ENCODE peak calls at places on chromosomes 2 and 18, in six cellular contexts. B is fibroblast of lung, S is AG09319, L is PC-9, Y is pancreas, G is foreskin fibroblast. I is an unnamed sample.

GRCh38 chr18:35271656-35272055 is 18.4 kb downstream of the ZSCAN30 start:
- DNase-seq in B (no peak), S (no peak), L (no peak), Y (no peak), G (no peak), I (no peak)

GRCh38 chr2:3522851-3523481 is 3.6 kb upstream of the ADI1 start:
- DNase-seq in B (peak), S (no peak), L (no peak), Y (no peak), G (peak), I (no peak)

GRCh38 chr2:200081221-200081620 is 125.8 kb downstream of the MAIP1 start:
- DNase-seq in B (peak), S (no peak), L (no peak), Y (no peak), G (no peak), I (no peak)

GRCh38 chr2:222176890-222177289 is 121.9 kb downstream of the PAX3 start:
- DNase-seq in B (no peak), S (no peak), L (no peak), Y (no peak), G (no peak), I (no peak)

GRCh38 chr2:238065447-238065846 is 4.6 kb downstream of the SCLY start:
- DNase-seq in B (no peak), S (no peak), L (no peak), Y (no peak), G (no peak), I (no peak)

GRCh38 chr2:11024687-11025086 is 113.0 kb downstream of the KCNF1 start:
- DNase-seq in B (no peak), S (no peak), L (no peak), Y (no peak), G (no peak), I (no peak)

GRCh38 chr2:145379934-145380333 is 860.0 kb upstream of the ZEB2 start:
- DNase-seq in B (peak), S (no peak), L (no peak), Y (no peak), G (no peak), I (no peak)

GRCh38 chr2:63051795-63052333 is 1.2 kb downstream of the OTX1 start:
- DNase-seq in B (no peak), S (no peak), L (no peak), Y (peak), G (no peak), I (no peak)

GRCh38 chr2:129756276-129756675 is 223.2 kb upstream of the RAB6C start:
- DNase-seq in B (no peak), S (no peak), L (no peak), Y (no peak), G (no peak), I (no peak)

GRCh38 chr18:77089796-77090285 is 42.7 kb downstream of the MBP start:
- DNase-seq in B (no peak), S (no peak), L (no peak), Y (no peak), G (no peak), I (no peak)

GRCh38 chr18:7855671-7856070 is 288.6 kb downstream of the PTPRM start:
- DNase-seq in B (no peak), S (no peak), L (no peak), Y (no peak), G (no peak), I (no peak)

GRCh38 chr2:43810427-43810826 is 28.2 kb downstream of the ABCG5 start:
- DNase-seq in B (no peak), S (no peak), L (no peak), Y (no peak), G (no peak), I (no peak)

GRCh38 chr2:82690757-82691411 is 1768.2 kb downstream of the SUCLG1 start:
- DNase-seq in B (no peak), S (no peak), L (no peak), Y (no peak), G (no peak), I (no peak)

GRCh38 chr2:39735648-39736047 is 43.4 kb downstream of the THUMPD2 start:
- DNase-seq in B (peak), S (no peak), L (no peak), Y (no peak), G (no peak), I (no peak)

GRCh38 chr2:23445450-23445868 is 60.5 kb downstream of the KLHL29 start:
- DNase-seq in B (peak), S (peak), L (no peak), Y (no peak), G (peak), I (no peak)

DNA sequence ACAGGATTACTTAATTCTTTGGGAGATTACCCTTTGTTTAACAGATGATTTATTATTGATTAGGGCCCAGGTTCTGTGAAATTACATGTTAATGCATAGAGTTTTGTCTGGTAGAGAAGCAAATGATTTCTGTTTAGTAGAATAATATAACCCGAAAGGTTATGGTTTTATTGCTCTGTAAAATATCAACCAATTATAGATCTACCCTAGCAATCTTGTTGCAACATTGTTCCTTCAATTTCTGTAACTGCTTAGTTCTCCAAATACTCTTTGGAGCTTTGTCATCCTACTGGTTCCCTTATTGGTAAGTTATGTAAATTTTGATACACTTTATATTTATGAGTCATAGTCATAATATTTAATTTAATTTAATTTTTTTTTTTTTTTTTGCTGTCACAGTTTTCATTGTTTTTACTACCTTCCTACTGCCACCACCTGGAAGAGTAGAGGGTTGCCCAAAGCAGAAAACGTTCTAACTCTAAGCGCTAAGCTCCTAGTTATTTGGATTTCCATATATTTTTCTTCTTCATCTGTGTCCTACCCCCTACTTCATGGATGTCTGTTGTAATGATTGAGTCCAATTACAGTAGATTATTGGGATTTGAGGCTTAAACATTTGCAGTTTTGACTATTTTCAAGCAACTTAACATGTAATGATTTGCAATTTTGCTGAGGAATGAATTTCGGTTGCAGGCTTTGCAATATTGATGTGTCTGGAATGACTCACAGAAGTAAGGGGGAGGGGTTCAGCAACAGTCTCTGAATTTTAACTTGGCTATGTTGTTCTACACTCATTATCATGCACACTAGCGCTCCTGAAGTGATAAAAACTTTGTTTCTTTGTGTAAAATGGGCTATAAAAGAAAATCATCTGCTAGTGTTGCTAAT is 51.0 kb downstream of the NABP1 start:
- DNase-seq in B (peak), S (no peak), L (no peak), Y (no peak), G (no peak), I (no peak)
- TF ChIP-seq CTCF in B (peak), S (no peak), L (no peak), Y (no peak), G (no peak), I (no peak)

GRCh38 chr2:176676257-176676570 is 407.0 kb downstream of the MTX2 start:
- DNase-seq in B (no peak), S (no peak), L (no peak), Y (no peak), G (no peak), I (no peak)
- TF ChIP-seq CTCF in B (no peak), S (no peak), L (no peak), Y (no peak), G (no peak), I (no peak)

GRCh38 chr2:85801871-85802270 is 48.1 kb downstream of the ATOH8 start:
- DNase-seq in B (no peak), S (no peak), L (no peak), Y (no peak), G (no peak), I (no peak)

GRCh38 chr2:85802337-85803103 is 48.7 kb downstream of the ATOH8 start:
- DNase-seq in B (no peak), S (no peak), L (no peak), Y (no peak), G (peak), I (no peak)

GRCh38 chr2:85804026-85804425 is 50.2 kb downstream of the ATOH8 start:
- DNase-seq in B (no peak), S (no peak), L (no peak), Y (peak), G (no peak), I (no peak)

GRCh38 chr2:85806358-85807118 is 52.7 kb downstream of the ATOH8 start:
- DNase-seq in B (no peak), S (no peak), L (no peak), Y (no peak), G (no peak), I (no peak)

GRCh38 chr2:85804583-85804982 is 50.8 kb downstream of the ATOH8 start:
- DNase-seq in B (no peak), S (no peak), L (no peak), Y (peak), G (no peak), I (no peak)
- TF ChIP-seq CTCF in B (peak), S (peak), L (peak), Y (peak), G (peak), I (peak)

DNA sequence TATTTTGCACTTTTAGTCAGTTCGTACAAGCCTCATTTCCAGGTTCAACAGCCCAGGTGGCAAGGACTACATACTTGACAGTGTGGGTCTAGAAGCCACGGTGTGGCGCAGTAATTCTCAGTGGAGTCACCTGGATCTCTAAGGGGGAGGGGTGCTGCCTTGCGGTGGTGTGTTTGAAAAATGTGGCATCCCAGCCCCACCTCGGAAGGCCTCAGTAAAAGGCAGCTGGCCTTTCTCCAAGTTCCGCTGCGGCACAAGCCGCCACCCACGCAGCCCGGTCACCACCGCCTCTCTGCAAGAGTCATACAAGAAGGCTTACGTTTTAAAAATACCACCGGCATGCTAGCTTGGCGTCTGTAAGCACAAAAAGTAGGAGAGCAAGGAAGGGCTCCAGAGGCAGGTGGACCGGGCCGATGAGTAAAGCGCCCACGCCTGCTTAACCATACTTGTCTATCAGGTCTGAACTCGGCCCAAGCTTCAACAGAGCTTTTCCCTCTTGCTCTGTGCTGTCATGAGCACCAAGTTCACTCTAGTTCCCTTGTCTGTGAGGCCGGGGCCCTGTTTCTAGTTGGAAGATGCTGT is 49.5 kb downstream of the SPRED2 start:
- DNase-seq in B (peak), S (peak), L (peak), Y (peak), G (peak), I (no peak)
- TF ChIP-seq CTCF in B (no peak), S (no peak), L (peak), Y (no peak), G (no peak), I (no peak)

DNA sequence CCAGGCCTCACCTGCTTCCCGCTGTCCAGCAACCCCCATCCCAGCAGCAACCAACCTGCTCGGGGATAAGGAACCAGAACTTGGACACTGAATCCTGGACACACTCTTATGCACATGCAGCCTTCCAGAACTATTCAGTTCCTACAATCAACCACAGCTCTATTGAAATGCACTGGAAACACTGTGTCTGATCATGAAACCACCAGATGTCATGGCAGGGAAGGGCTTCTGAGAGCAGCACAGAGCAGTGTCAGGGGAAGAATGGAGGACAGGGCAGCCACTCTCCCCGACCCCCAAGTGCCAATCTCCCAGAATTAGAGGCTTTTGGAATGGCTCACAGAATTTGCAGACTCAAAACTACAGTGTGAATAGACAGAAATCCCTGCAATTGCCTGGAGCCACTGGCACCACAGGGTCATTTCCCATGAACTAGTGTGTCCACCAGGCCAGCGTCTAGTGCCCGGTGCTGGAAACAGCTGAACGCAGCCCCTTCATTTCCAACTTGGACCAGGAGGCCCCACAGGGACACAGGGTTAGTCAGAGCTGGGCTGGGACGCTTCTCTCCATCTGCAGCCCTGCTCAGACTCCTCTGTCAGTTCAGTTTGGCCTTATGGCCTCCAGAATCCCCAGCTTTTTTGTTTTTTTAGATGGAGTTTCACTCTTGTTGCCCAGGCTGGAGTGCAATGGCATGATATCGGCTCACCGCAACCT is 25.5 kb downstream of the MRPL35 start:
- DNase-seq in B (no peak), S (no peak), L (no peak), Y (no peak), G (no peak), I (no peak)
- TF ChIP-seq CTCF in B (no peak), S (no peak), L (no peak), Y (no peak), G (no peak), I (no peak)

GRCh38 chr2:8580316-8581047 is 101.4 kb upstream of the ID2 start:
- DNase-seq in B (no peak), S (no peak), L (no peak), Y (no peak), G (no peak), I (no peak)

GRCh38 chr2:8582850-8583399 is 98.9 kb upstream of the ID2 start:
- DNase-seq in B (no peak), S (no peak), L (no peak), Y (no peak), G (no peak), I (no peak)

GRCh38 chr2:8582191-8582849 is 99.5 kb upstream of the ID2 start:
- DNase-seq in B (no peak), S (no peak), L (no peak), Y (no peak), G (no peak), I (no peak)

GRCh38 chr2:8581048-8581561 is 100.8 kb upstream of the ID2 start:
- DNase-seq in B (no peak), S (no peak), L (no peak), Y (no peak), G (no peak), I (no peak)

GRCh38 chr2:8581601-8582041 is 100.2 kb upstream of the ID2 start:
- DNase-seq in B (no peak), S (no peak), L (no peak), Y (no peak), G (no peak), I (no peak)
- TF ChIP-seq CTCF in B (no peak), S (no peak), L (no peak), Y (no peak), G (no peak), I (no peak)

GRCh38 chr2:120419073-120419472 is 73.1 kb downstream of the INHBB start:
- DNase-seq in B (no peak), S (no peak), L (peak), Y (peak), G (no peak), I (no peak)
- TF ChIP-seq CTCF in B (no peak), S (no peak), L (no peak), Y (no peak), G (no peak), I (no peak)

GRCh38 chr2:74648009-74648443 is at the start of gene M1AP:
- DNase-seq in B (no peak), S (no peak), L (peak), Y (peak), G (no peak), I (no peak)
- TF ChIP-seq CTCF in B (no peak), S (peak), L (no peak), Y (no peak), G (no peak), I (peak)

GRCh38 chr2:195834836-195835235 is 177.8 kb downstream of the SLC39A10 start:
- DNase-seq in B (no peak), S (no peak), L (no peak), Y (no peak), G (no peak), I (no peak)
- TF ChIP-seq CTCF in B (no peak), S (no peak), L (no peak), Y (no peak), G (no peak), I (no peak)

DNA sequence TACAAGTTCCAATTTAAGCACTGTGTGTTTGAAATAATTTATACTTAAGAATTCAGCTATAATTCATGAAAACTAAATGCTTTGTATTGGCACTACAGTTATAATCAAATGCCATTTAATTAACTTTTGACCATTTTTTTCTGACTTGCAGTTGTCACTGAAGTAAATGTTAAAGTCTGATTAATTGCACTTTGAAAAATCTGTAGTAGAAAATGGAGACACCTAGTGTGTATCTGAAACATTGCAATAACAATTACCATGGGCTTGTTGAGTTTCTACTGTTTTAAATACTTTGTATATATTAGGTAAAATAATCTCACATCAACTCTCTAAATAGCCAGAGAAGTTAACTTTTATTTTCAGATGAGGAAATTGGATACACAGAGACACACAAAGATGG is 458.6 kb upstream of the FSIP2 start:
- DNase-seq in B (peak), S (no peak), L (no peak), Y (no peak), G (no peak), I (no peak)
- TF ChIP-seq CTCF in B (peak), S (peak), L (peak), Y (no peak), G (peak), I (peak)

I was measured in neural crest cell.